ENCODE peak calls at places on chromosome 22, in eight cellular contexts. One of them, this sample, is unnamed.

GRCh38 chr22:23180893-23181762 is 819 bp downstream of the BCR start:
- DNase-seq in GM12865: peak; percentile 54
- DNase-seq in activated T-helper 1 cell treated with Interleukin-2 at 50 U/mL for 16 hours: no peak
- DNase-seq in SK-MEL-5: no peak
- DNase-seq in NCI-H460: no peak
- DNase-seq in KBM-7: no peak
- DNase-seq in hepatocyte: no peak
- DNase-seq in Jurkat, Clone E6-1: no peak
- DNase-seq in this sample: no peak

GRCh38 chr22:41305646-41306045 is 4.3 kb downstream of the ZC3H7B start:
- DNase-seq in KBM-7: no peak
- DNase-seq in SK-MEL-5: peak; percentile 73
- DNase-seq in Jurkat, Clone E6-1: no peak
- DNase-seq in NCI-H460: no peak
- DNase-seq in GM12865: no peak
- DNase-seq in activated T-helper 1 cell treated with Interleukin-2 at 50 U/mL for 16 hours: no peak
- DNase-seq in hepatocyte: no peak
- DNase-seq in this sample: no peak

GRCh38 chr22:49994361-49995058 is 18.1 kb downstream of the IL17REL start:
- DNase-seq in activated T-helper 1 cell treated with Interleukin-2 at 50 U/mL for 16 hours: no peak
- DNase-seq in KBM-7: no peak
- DNase-seq in hepatocyte: no peak
- DNase-seq in GM12865: no peak
- DNase-seq in SK-MEL-5: no peak
- DNase-seq in Jurkat, Clone E6-1: no peak
- DNase-seq in NCI-H460: no peak
- DNase-seq in this sample: no peak

GRCh38 chr22:46287873-46288751 is 8.6 kb upstream of the GTSE1 start:
- DNase-seq in GM12865: peak; percentile 89
- DNase-seq in hepatocyte: no peak
- DNase-seq in KBM-7: peak; percentile 82
- DNase-seq in Jurkat, Clone E6-1: no peak
- DNase-seq in SK-MEL-5: no peak
- DNase-seq in activated T-helper 1 cell treated with Interleukin-2 at 50 U/mL for 16 hours: no peak
- DNase-seq in NCI-H460: no peak
- DNase-seq in this sample: no peak

GRCh38 chr22:26553056-26553752 is 36.7 kb downstream of the TPST2 start:
- DNase-seq in GM12865: no peak
- DNase-seq in hepatocyte: no peak
- DNase-seq in NCI-H460: no peak
- DNase-seq in KBM-7: no peak
- DNase-seq in activated T-helper 1 cell treated with Interleukin-2 at 50 U/mL for 16 hours: no peak
- DNase-seq in SK-MEL-5: peak; percentile 73
- DNase-seq in Jurkat, Clone E6-1: peak; percentile 14
- DNase-seq in this sample: no peak

GRCh38 chr22:44026630-44027511 is 2.8 kb downstream of the PARVB start:
- DNase-seq in NCI-H460: no peak
- DNase-seq in hepatocyte: no peak
- DNase-seq in SK-MEL-5: peak; percentile 94
- DNase-seq in GM12865: peak; percentile 96
- DNase-seq in activated T-helper 1 cell treated with Interleukin-2 at 50 U/mL for 16 hours: peak; percentile 40
- DNase-seq in KBM-7: peak; percentile 95
- DNase-seq in Jurkat, Clone E6-1: no peak
- DNase-seq in this sample: no peak

GRCh38 chr22:28175730-28176492 is 256.9 kb upstream of the PITPNB start:
- DNase-seq in NCI-H460: no peak
- DNase-seq in Jurkat, Clone E6-1: no peak
- DNase-seq in GM12865: no peak
- DNase-seq in KBM-7: no peak
- DNase-seq in activated T-helper 1 cell treated with Interleukin-2 at 50 U/mL for 16 hours: no peak
- DNase-seq in hepatocyte: no peak
- DNase-seq in SK-MEL-5: no peak
- DNase-seq in this sample: no peak

GRCh38 chr22:29798318-29798717 is 31.1 kb downstream of the UQCR10 start:
- DNase-seq in Jurkat, Clone E6-1: peak; percentile 16
- DNase-seq in GM12865: peak; percentile 68
- DNase-seq in SK-MEL-5: no peak
- DNase-seq in NCI-H460: no peak
- DNase-seq in activated T-helper 1 cell treated with Interleukin-2 at 50 U/mL for 16 hours: no peak
- DNase-seq in KBM-7: peak; percentile 18
- DNase-seq in hepatocyte: no peak
- DNase-seq in this sample: peak; percentile 54

GRCh38 chr22:39269095-39269827 is 24.5 kb upstream of the PDGFB start:
- DNase-seq in SK-MEL-5: no peak
- DNase-seq in NCI-H460: no peak
- DNase-seq in Jurkat, Clone E6-1: no peak
- DNase-seq in KBM-7: no peak
- DNase-seq in activated T-helper 1 cell treated with Interleukin-2 at 50 U/mL for 16 hours: no peak
- DNase-seq in GM12865: no peak
- DNase-seq in hepatocyte: no peak
- DNase-seq in this sample: no peak

GRCh38 chr22:40803292-40803691 is 15.9 kb downstream of the SLC25A17 start:
- DNase-seq in KBM-7: no peak
- DNase-seq in hepatocyte: no peak
- DNase-seq in SK-MEL-5: no peak
- DNase-seq in activated T-helper 1 cell treated with Interleukin-2 at 50 U/mL for 16 hours: no peak
- DNase-seq in Jurkat, Clone E6-1: no peak
- DNase-seq in GM12865: no peak
- DNase-seq in NCI-H460: no peak
- DNase-seq in this sample: no peak

GRCh38 chr22:39596601-39597000 is 26.0 kb downstream of the CACNA1I start:
- DNase-seq in GM12865: no peak
- DNase-seq in SK-MEL-5: no peak
- DNase-seq in hepatocyte: no peak
- DNase-seq in KBM-7: no peak
- DNase-seq in NCI-H460: no peak
- DNase-seq in Jurkat, Clone E6-1: no peak
- DNase-seq in activated T-helper 1 cell treated with Interleukin-2 at 50 U/mL for 16 hours: no peak
- DNase-seq in this sample: no peak

GRCh38 chr22:36258750-36259619 is 6.1 kb downstream of the APOL1 start:
- DNase-seq in SK-MEL-5: no peak
- DNase-seq in Jurkat, Clone E6-1: no peak
- DNase-seq in GM12865: peak; percentile 50
- DNase-seq in activated T-helper 1 cell treated with Interleukin-2 at 50 U/mL for 16 hours: no peak
- DNase-seq in NCI-H460: no peak
- DNase-seq in KBM-7: peak; percentile 69
- DNase-seq in hepatocyte: peak; percentile 51
- DNase-seq in this sample: no peak

GRCh38 chr22:45656577-45656976 is 15.1 kb upstream of the ATXN10 start:
- DNase-seq in hepatocyte: no peak
- DNase-seq in KBM-7: no peak
- DNase-seq in activated T-helper 1 cell treated with Interleukin-2 at 50 U/mL for 16 hours: no peak
- DNase-seq in SK-MEL-5: no peak
- DNase-seq in Jurkat, Clone E6-1: no peak
- DNase-seq in GM12865: no peak
- DNase-seq in NCI-H460: no peak
- DNase-seq in this sample: no peak

GRCh38 chr22:31150615-31151014 is 9.4 kb upstream of the RNF185 start:
- DNase-seq in SK-MEL-5: peak; percentile 37
- DNase-seq in NCI-H460: no peak
- DNase-seq in GM12865: peak; percentile 14
- DNase-seq in hepatocyte: no peak
- DNase-seq in Jurkat, Clone E6-1: no peak
- DNase-seq in activated T-helper 1 cell treated with Interleukin-2 at 50 U/mL for 16 hours: no peak
- DNase-seq in KBM-7: no peak
- DNase-seq in this sample: no peak

GRCh38 chr22:46934746-46935491 is 172.5 kb downstream of the TBC1D22A start:
- DNase-seq in hepatocyte: peak; percentile 87
- DNase-seq in Jurkat, Clone E6-1: no peak
- DNase-seq in activated T-helper 1 cell treated with Interleukin-2 at 50 U/mL for 16 hours: no peak
- DNase-seq in GM12865: peak; percentile 86
- DNase-seq in KBM-7: peak; percentile 22
- DNase-seq in NCI-H460: peak; percentile 29
- DNase-seq in SK-MEL-5: peak; percentile 22
- DNase-seq in this sample: peak; percentile 50

GRCh38 chr22:37270928-37271650 is 11.2 kb upstream of the CYTH4 start:
- DNase-seq in Jurkat, Clone E6-1: no peak
- DNase-seq in NCI-H460: no peak
- DNase-seq in activated T-helper 1 cell treated with Interleukin-2 at 50 U/mL for 16 hours: no peak
- DNase-seq in SK-MEL-5: no peak
- DNase-seq in KBM-7: no peak
- DNase-seq in hepatocyte: no peak
- DNase-seq in GM12865: no peak
- DNase-seq in this sample: no peak

GRCh38 chr22:49278357-49278756 is 549.3 kb downstream of the BRD1 start:
- DNase-seq in KBM-7: no peak
- DNase-seq in activated T-helper 1 cell treated with Interleukin-2 at 50 U/mL for 16 hours: no peak
- DNase-seq in SK-MEL-5: no peak
- DNase-seq in hepatocyte: no peak
- DNase-seq in NCI-H460: no peak
- DNase-seq in GM12865: no peak
- DNase-seq in Jurkat, Clone E6-1: no peak
- DNase-seq in this sample: no peak

GRCh38 chr22:37172266-37173245 is 15.5 kb downstream of the C1QTNF6 start:
- DNase-seq in hepatocyte: no peak
- DNase-seq in Jurkat, Clone E6-1: no peak
- DNase-seq in GM12865: no peak
- DNase-seq in activated T-helper 1 cell treated with Interleukin-2 at 50 U/mL for 16 hours: no peak
- DNase-seq in NCI-H460: no peak
- DNase-seq in KBM-7: no peak
- DNase-seq in SK-MEL-5: no peak
- DNase-seq in this sample: no peak

GRCh38 chr22:22666307-22667091 is 22.1 kb downstream of the GGTLC2 start:
- DNase-seq in GM12865: peak; percentile 41
- DNase-seq in activated T-helper 1 cell treated with Interleukin-2 at 50 U/mL for 16 hours: no peak
- DNase-seq in Jurkat, Clone E6-1: no peak
- DNase-seq in SK-MEL-5: peak; percentile 68
- DNase-seq in KBM-7: peak; percentile 41
- DNase-seq in NCI-H460: no peak
- DNase-seq in hepatocyte: peak; percentile 74
- DNase-seq in this sample: peak; percentile 40

GRCh38 chr22:42344391-42344861 is 74.0 kb upstream of the TCF20 start:
- DNase-seq in GM12865: no peak
- DNase-seq in activated T-helper 1 cell treated with Interleukin-2 at 50 U/mL for 16 hours: no peak
- DNase-seq in hepatocyte: peak; percentile 45
- DNase-seq in NCI-H460: no peak
- DNase-seq in SK-MEL-5: no peak
- DNase-seq in Jurkat, Clone E6-1: no peak
- DNase-seq in KBM-7: no peak
- DNase-seq in this sample: no peak

GRCh38 chr22:45262931-45263789 is 21.6 kb upstream of the UPK3A start:
- DNase-seq in Jurkat, Clone E6-1: no peak
- DNase-seq in NCI-H460: no peak
- DNase-seq in KBM-7: peak; percentile 79
- DNase-seq in SK-MEL-5: peak; percentile 35
- DNase-seq in hepatocyte: no peak
- DNase-seq in GM12865: peak; percentile 93
- DNase-seq in activated T-helper 1 cell treated with Interleukin-2 at 50 U/mL for 16 hours: no peak
- DNase-seq in this sample: no peak

This sample was measured in HT-29.